ENCODE peak calls at places on chromosome 13, in six cellular contexts. Y, P, V, F, G and R are unnamed samples.

GRCh38 chr13:56932104-56932503 is 208.6 kb upstream of the PRR20A start:
- DNase-seq in Y (no peak), P (no peak), V (no peak), F (no peak), G (no peak), R (no peak)

GRCh38 chr13:111893607-111894443 is 173.1 kb upstream of the SOX1 start:
- DNase-seq in Y (no peak), P (no peak), V (no peak), F (no peak), G (no peak), R (no peak)

GRCh38 chr13:98150836-98151489 is 8.1 kb downstream of the FARP1 start:
- DNase-seq in Y (no peak), P (no peak), V (no peak), F (no peak), G (no peak), R (no peak)

GRCh38 chr13:100269837-100270236 is 180.9 kb downstream of the PCCA start:
- DNase-seq in Y (no peak), P (no peak), V (no peak), F (no peak), G (no peak), R (no peak)

GRCh38 chr13:48334534-48335127 is 31.1 kb downstream of the RB1 start:
- DNase-seq in Y (no peak), P (peak), V (peak), F (peak), G (peak), R (no peak)

GRCh38 chr13:52356327-52356726 is 49.6 kb downstream of the THSD1 start:
- DNase-seq in Y (no peak), P (no peak), V (no peak), F (no peak), G (no peak), R (no peak)

GRCh38 chr13:22114630-22115311 is 443.9 kb downstream of the FGF9 start:
- DNase-seq in Y (no peak), P (peak), V (no peak), F (no peak), G (no peak), R (peak)

GRCh38 chr13:112916296-112916695 is 52.7 kb upstream of the MCF2L start:
- DNase-seq in Y (no peak), P (no peak), V (no peak), F (no peak), G (no peak), R (no peak)

GRCh38 chr13:24742986-24743385 is 21.0 kb upstream of the RNF17 start:
- DNase-seq in Y (no peak), P (no peak), V (no peak), F (no peak), G (no peak), R (no peak)

GRCh38 chr13:73993661-73994060 is 140.5 kb downstream of the KLF12 start:
- DNase-seq in Y (no peak), P (no peak), V (no peak), F (no peak), G (no peak), R (no peak)

GRCh38 chr13:24638096-24638495 is 42.1 kb upstream of the ATP12A start:
- DNase-seq in Y (no peak), P (no peak), V (no peak), F (no peak), G (no peak), R (no peak)

GRCh38 chr13:43235028-43235427 is 211.6 kb downstream of the DNAJC15 start:
- DNase-seq in Y (no peak), P (no peak), V (no peak), F (no peak), G (no peak), R (no peak)

GRCh38 chr13:91052873-91053272 is 294.6 kb upstream of the MIR17HG start:
- DNase-seq in Y (no peak), P (no peak), V (no peak), F (no peak), G (no peak), R (no peak)

GRCh38 chr13:111020546-111020945 is 94.6 kb upstream of the ARHGEF7 start:
- DNase-seq in Y (no peak), P (no peak), V (no peak), F (no peak), G (no peak), R (no peak)

GRCh38 chr13:93534181-93534700 is 307.6 kb downstream of the GPC6 start:
- DNase-seq in Y (no peak), P (no peak), V (no peak), F (no peak), G (no peak), R (no peak)

GRCh38 chr13:74907788-74908187 is 574.2 kb downstream of the TBC1D4 start:
- DNase-seq in Y (no peak), P (no peak), V (no peak), F (no peak), G (no peak), R (no peak)

GRCh38 chr13:37627428-37627827 is 28.9 kb upstream of the POSTN start:
- DNase-seq in Y (no peak), P (no peak), V (no peak), F (no peak), G (no peak), R (no peak)

GRCh38 chr13:44108345-44108858 is 228.7 kb downstream of the LACC1 start:
- DNase-seq in Y (no peak), P (no peak), V (no peak), F (no peak), G (peak), R (no peak)

GRCh38 chr13:49098198-49098597 is 121.9 kb upstream of the MLNR start:
- DNase-seq in Y (no peak), P (no peak), V (peak), F (no peak), G (no peak), R (no peak)

GRCh38 chr13:98970293-98970692 is 7.6 kb downstream of the DOCK9 start:
- DNase-seq in Y (no peak), P (no peak), V (no peak), F (no peak), G (no peak), R (no peak)

GRCh38 chr13:25687622-25688225 is 315.9 kb downstream of the ATP8A2 start:
- DNase-seq in Y (no peak), P (no peak), V (no peak), F (no peak), G (no peak), R (no peak)

GRCh38 chr13:53201454-53202225 is 173.0 kb downstream of the OLFM4 start:
- DNase-seq in Y (no peak), P (no peak), V (peak), F (no peak), G (no peak), R (no peak)

DNA sequence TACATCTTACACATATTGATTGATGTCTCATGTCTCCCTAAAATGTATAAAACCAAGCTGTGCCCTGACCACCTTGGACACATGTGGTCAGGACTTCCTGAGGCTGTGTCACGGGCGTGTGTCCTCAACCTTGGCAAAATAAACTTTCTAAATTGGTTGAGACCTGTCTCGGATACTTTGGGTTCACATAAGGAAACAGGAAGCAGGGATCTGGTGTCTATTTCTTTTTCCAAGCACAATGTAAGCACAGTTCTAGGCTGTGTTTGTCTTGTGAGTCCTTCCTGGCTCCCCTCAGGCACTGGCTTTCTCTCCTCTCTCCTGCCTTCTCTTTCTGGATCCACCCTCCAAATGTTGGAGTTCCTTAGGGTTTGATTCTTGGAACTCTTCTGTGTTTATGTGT is 27.6 kb upstream of the TPT1 start:
- DNase-seq in Y (no peak), P (no peak), V (no peak), F (no peak), G (no peak), R (no peak)
- H3K4me3 ChIP-seq in Y (no peak), P (no peak), V (no peak), F (no peak), G (no peak), R (no peak)

GRCh38 chr13:27037571-27037970 is 134.0 kb downstream of the USP12 start:
- DNase-seq in Y (no peak), P (no peak), V (no peak), F (no peak), G (no peak), R (no peak)
- H3K27ac ChIP-seq in Y (no peak), P (no peak), V (no peak), F (no peak), G (no peak), R (no peak)

DNA sequence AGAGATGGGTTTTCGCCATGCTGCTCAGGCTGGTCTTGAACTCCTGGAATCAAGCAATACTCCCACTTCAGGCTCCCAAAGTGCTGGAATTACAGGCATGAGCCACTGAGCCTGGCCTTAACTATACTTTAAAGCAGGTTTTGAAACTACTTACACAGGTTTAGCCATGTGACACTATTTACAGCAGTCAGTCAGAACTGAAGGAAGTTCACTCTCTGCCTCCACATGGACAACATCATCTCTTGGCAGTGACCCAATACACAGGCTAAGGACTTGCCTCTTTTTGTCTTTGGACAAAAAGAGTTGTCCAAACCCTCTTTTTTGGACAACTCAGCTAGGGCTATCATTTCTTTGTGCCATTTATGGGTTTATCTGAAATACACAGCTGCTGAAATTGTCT is 89.0 kb upstream of the CLDN10 start:
- DNase-seq in Y (no peak), P (no peak), V (no peak), F (no peak), G (no peak), R (no peak)
- TF ChIP-seq GABPA in Y (no peak), P (no peak), V (no peak), F (no peak), G (no peak), R (no peak)

GRCh38 chr13:45231722-45232121 is 30.9 kb upstream of the KCTD4 start:
- DNase-seq in Y (no peak), P (no peak), V (peak), F (no peak), G (no peak), R (no peak)
- H3K4me3 ChIP-seq in Y (no peak), P (no peak), V (no peak), F (no peak), G (no peak), R (no peak)

GRCh38 chr13:28984825-28985224 is 164.7 kb downstream of the MTUS2 start:
- DNase-seq in Y (no peak), P (no peak), V (no peak), F (no peak), G (no peak), R (no peak)

GRCh38 chr13:28981530-28981929 is 161.4 kb downstream of the MTUS2 start:
- DNase-seq in Y (no peak), P (no peak), V (no peak), F (no peak), G (no peak), R (no peak)

GRCh38 chr13:28984326-28984725 is 164.2 kb downstream of the MTUS2 start:
- DNase-seq in Y (no peak), P (no peak), V (no peak), F (no peak), G (no peak), R (no peak)

GRCh38 chr13:28978574-28978973 is 158.4 kb downstream of the MTUS2 start:
- DNase-seq in Y (no peak), P (no peak), V (no peak), F (no peak), G (no peak), R (no peak)

DNA sequence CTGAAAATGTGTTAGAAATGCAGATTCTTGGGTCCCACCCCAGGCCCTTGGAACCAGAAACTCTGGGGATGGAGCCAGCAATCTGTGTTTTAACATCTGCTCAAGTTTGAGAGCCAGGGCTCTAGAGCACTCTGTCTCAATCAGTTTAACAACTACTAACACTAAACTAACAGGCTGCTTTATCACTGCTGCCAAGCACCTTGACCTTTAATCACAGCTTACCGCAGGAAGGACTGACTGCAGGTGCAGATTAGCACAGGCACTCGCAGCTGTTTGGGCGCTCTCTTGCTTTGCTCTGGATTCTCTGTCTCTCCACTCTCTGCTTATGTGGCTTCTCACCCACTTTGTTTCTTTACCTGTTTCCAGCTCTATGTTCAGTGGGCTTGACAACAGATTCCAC is 163.5 kb downstream of the MTUS2 start:
- DNase-seq in Y (no peak), P (no peak), V (no peak), F (no peak), G (no peak), R (no peak)
- H3K27ac ChIP-seq in Y (no peak), P (no peak), V (no peak), F (no peak), G (no peak), R (no peak)